ENCODE peak calls at places on chromosomes 16 and 17, in six cellular contexts. One of them, this sample, is unnamed.

GRCh38 chr16:6193718-6194117 is 1096.1 kb upstream of the EEF2KMT start:
- DNase-seq in activated CD8-positive, alpha-beta T cell treated with anti-CD3 and anti-CD28 coated beads, Interleukin-2, amount 10 ng/mL, durations not matched to agents 7 days and 5 days: no peak
- DNase-seq in EL: no peak
- DNase-seq in lower leg skin: no peak
- DNase-seq in NCI-H1092: no peak
- DNase-seq in CD4-positive, alpha-beta memory T cell: no peak
- DNase-seq in this sample: no peak

GRCh38 chr16:82878466-82878865 is 251.7 kb downstream of the CDH13 start:
- DNase-seq in activated CD8-positive, alpha-beta T cell treated with anti-CD3 and anti-CD28 coated beads, Interleukin-2, amount 10 ng/mL, durations not matched to agents 7 days and 5 days: no peak
- DNase-seq in EL: no peak
- DNase-seq in NCI-H1092: no peak
- DNase-seq in CD4-positive, alpha-beta memory T cell: no peak
- DNase-seq in lower leg skin: no peak
- DNase-seq in this sample: no peak

GRCh38 chr17:42378597-42379594 is 9.3 kb downstream of the STAT3 start:
- DNase-seq in CD4-positive, alpha-beta memory T cell: no peak
- DNase-seq in lower leg skin: no peak
- DNase-seq in NCI-H1092: no peak
- DNase-seq in activated CD8-positive, alpha-beta T cell treated with anti-CD3 and anti-CD28 coated beads, Interleukin-2, amount 10 ng/mL, durations not matched to agents 7 days and 5 days: no peak
- DNase-seq in EL: no peak
- DNase-seq in this sample: peak

GRCh38 chr17:59840908-59841666 is 51.7 kb downstream of the TUBD1 start:
- DNase-seq in CD4-positive, alpha-beta memory T cell: peak
- DNase-seq in NCI-H1092: no peak
- DNase-seq in activated CD8-positive, alpha-beta T cell treated with anti-CD3 and anti-CD28 coated beads, Interleukin-2, amount 10 ng/mL, durations not matched to agents 7 days and 5 days: peak
- DNase-seq in EL: peak
- DNase-seq in lower leg skin: no peak
- DNase-seq in this sample: peak

GRCh38 chr17:47239663-47240374 is 13.8 kb upstream of the ITGB3 start:
- DNase-seq in NCI-H1092: peak
- DNase-seq in EL: peak
- DNase-seq in activated CD8-positive, alpha-beta T cell treated with anti-CD3 and anti-CD28 coated beads, Interleukin-2, amount 10 ng/mL, durations not matched to agents 7 days and 5 days: no peak
- DNase-seq in CD4-positive, alpha-beta memory T cell: no peak
- DNase-seq in lower leg skin: peak
- DNase-seq in this sample: peak

GRCh38 chr16:69186642-69187386 is at the start of gene SNTB2:
- DNase-seq in NCI-H1092: peak
- DNase-seq in lower leg skin: peak
- DNase-seq in CD4-positive, alpha-beta memory T cell: peak
- DNase-seq in activated CD8-positive, alpha-beta T cell treated with anti-CD3 and anti-CD28 coated beads, Interleukin-2, amount 10 ng/mL, durations not matched to agents 7 days and 5 days: peak
- DNase-seq in EL: peak
- DNase-seq in this sample: peak

GRCh38 chr17:55172612-55173011 is 92.1 kb upstream of the HLF start:
- DNase-seq in EL: no peak
- DNase-seq in lower leg skin: no peak
- DNase-seq in activated CD8-positive, alpha-beta T cell treated with anti-CD3 and anti-CD28 coated beads, Interleukin-2, amount 10 ng/mL, durations not matched to agents 7 days and 5 days: no peak
- DNase-seq in NCI-H1092: no peak
- DNase-seq in CD4-positive, alpha-beta memory T cell: no peak
- DNase-seq in this sample: no peak

GRCh38 chr17:54967621-54968258 is 714 bp downstream of the COX11 start:
- DNase-seq in activated CD8-positive, alpha-beta T cell treated with anti-CD3 and anti-CD28 coated beads, Interleukin-2, amount 10 ng/mL, durations not matched to agents 7 days and 5 days: peak
- DNase-seq in EL: peak
- DNase-seq in CD4-positive, alpha-beta memory T cell: no peak
- DNase-seq in NCI-H1092: no peak
- DNase-seq in lower leg skin: no peak
- DNase-seq in this sample: no peak

GRCh38 chr17:76566988-76567431 is 18.6 kb downstream of the ST6GALNAC2 start:
- DNase-seq in EL: no peak
- DNase-seq in CD4-positive, alpha-beta memory T cell: no peak
- DNase-seq in lower leg skin: no peak
- DNase-seq in NCI-H1092: no peak
- DNase-seq in activated CD8-positive, alpha-beta T cell treated with anti-CD3 and anti-CD28 coated beads, Interleukin-2, amount 10 ng/mL, durations not matched to agents 7 days and 5 days: no peak
- DNase-seq in this sample: peak

GRCh38 chr17:78617371-78618061 is 40.3 kb upstream of the DNAH17 start:
- DNase-seq in NCI-H1092: no peak
- DNase-seq in lower leg skin: no peak
- DNase-seq in activated CD8-positive, alpha-beta T cell treated with anti-CD3 and anti-CD28 coated beads, Interleukin-2, amount 10 ng/mL, durations not matched to agents 7 days and 5 days: no peak
- DNase-seq in CD4-positive, alpha-beta memory T cell: no peak
- DNase-seq in EL: no peak
- DNase-seq in this sample: no peak

GRCh38 chr17:1095093-1095852 is 84.5 kb downstream of the ABR start:
- DNase-seq in lower leg skin: no peak
- DNase-seq in activated CD8-positive, alpha-beta T cell treated with anti-CD3 and anti-CD28 coated beads, Interleukin-2, amount 10 ng/mL, durations not matched to agents 7 days and 5 days: no peak
- DNase-seq in CD4-positive, alpha-beta memory T cell: no peak
- DNase-seq in EL: no peak
- DNase-seq in NCI-H1092: no peak
- DNase-seq in this sample: no peak

GRCh38 chr17:49787932-49788442 is 494 bp upstream of the KAT7 start:
- DNase-seq in activated CD8-positive, alpha-beta T cell treated with anti-CD3 and anti-CD28 coated beads, Interleukin-2, amount 10 ng/mL, durations not matched to agents 7 days and 5 days: peak
- DNase-seq in EL: no peak
- DNase-seq in NCI-H1092: no peak
- DNase-seq in lower leg skin: no peak
- DNase-seq in CD4-positive, alpha-beta memory T cell: no peak
- DNase-seq in this sample: peak

GRCh38 chr16:30005341-30006094 is 5.3 kb downstream of the DOC2A start:
- DNase-seq in NCI-H1092: no peak
- DNase-seq in activated CD8-positive, alpha-beta T cell treated with anti-CD3 and anti-CD28 coated beads, Interleukin-2, amount 10 ng/mL, durations not matched to agents 7 days and 5 days: peak
- DNase-seq in lower leg skin: no peak
- DNase-seq in CD4-positive, alpha-beta memory T cell: peak
- DNase-seq in EL: peak
- DNase-seq in this sample: peak